ENCODE peak calls at places on chromosomes 2 and 18, in seven cellular contexts. C, O, U, X, J, Z and S are unnamed samples.

GRCh38 chr18:48948112-48949050 is 2.4 kb downstream of the SMAD7 start:
- DNase-seq in C (peak), O (peak), U (no peak), X (no peak), J (peak), Z (no peak), S (no peak)

GRCh38 chr2:23480991-23481797 is 96.2 kb downstream of the KLHL29 start:
- DNase-seq in C (no peak), O (no peak), U (no peak), X (no peak), J (peak), Z (peak), S (no peak)

GRCh38 chr2:70807102-70807827 is 13.1 kb downstream of the CLEC4F start:
- DNase-seq in C (no peak), O (no peak), U (no peak), X (no peak), J (peak), Z (no peak), S (no peak)

GRCh38 chr18:63043516-63043915 is 276.1 kb downstream of the BCL2 start:
- DNase-seq in C (no peak), O (no peak), U (no peak), X (no peak), J (no peak), Z (no peak), S (no peak)

GRCh38 chr2:70104231-70105111 is 17.2 kb downstream of the PCBP1 start:
- DNase-seq in C (peak), O (peak), U (no peak), X (no peak), J (peak), Z (no peak), S (no peak)

GRCh38 chr2:104885119-104885777 is 31.3 kb downstream of the POU3F3 start:
- DNase-seq in C (no peak), O (no peak), U (no peak), X (no peak), J (no peak), Z (no peak), S (no peak)

GRCh38 chr2:127058656-127059252 is 48.2 kb downstream of the BIN1 start:
- DNase-seq in C (no peak), O (no peak), U (no peak), X (no peak), J (no peak), Z (no peak), S (no peak)

GRCh38 chr18:77127769-77128671 is 4.6 kb downstream of the MBP start:
- DNase-seq in C (no peak), O (no peak), U (no peak), X (peak), J (no peak), Z (no peak), S (no peak)

GRCh38 chr2:44774826-44775492 is 166.5 kb upstream of the SIX3 start:
- DNase-seq in C (no peak), O (no peak), U (no peak), X (no peak), J (no peak), Z (no peak), S (no peak)

GRCh38 chr18:55219059-55219458 is 259.8 kb upstream of the CCDC68 start:
- DNase-seq in C (no peak), O (no peak), U (no peak), X (no peak), J (no peak), Z (no peak), S (no peak)

GRCh38 chr2:107502463-107503079 is 324.1 kb upstream of the RGPD4 start:
- DNase-seq in C (no peak), O (no peak), U (no peak), X (no peak), J (no peak), Z (no peak), S (no peak)

GRCh38 chr2:86238354-86238753 is 39.1 kb downstream of the MRPL35 start:
- DNase-seq in C (no peak), O (no peak), U (peak), X (peak), J (no peak), Z (no peak), S (peak)

GRCh38 chr2:669323-669722 is 7.9 kb downstream of the TMEM18 start:
- DNase-seq in C (no peak), O (no peak), U (no peak), X (no peak), J (no peak), Z (no peak), S (no peak)

GRCh38 chr2:236146436-236146835 is 21.8 kb downstream of the GBX2 start:
- DNase-seq in C (no peak), O (no peak), U (no peak), X (no peak), J (no peak), Z (no peak), S (no peak)

GRCh38 chr2:142112648-142113278 is 18.1 kb downstream of the LRP1B start:
- DNase-seq in C (no peak), O (no peak), U (no peak), X (no peak), J (no peak), Z (no peak), S (no peak)

GRCh38 chr2:20509766-20510490 is 63.1 kb downstream of the RHOB start:
- DNase-seq in C (no peak), O (peak), U (no peak), X (no peak), J (peak), Z (peak), S (no peak)

GRCh38 chr2:45823723-45824206 is 172.3 kb downstream of the PRKCE start:
- DNase-seq in C (peak), O (no peak), U (no peak), X (no peak), J (no peak), Z (no peak), S (no peak)

DNA sequence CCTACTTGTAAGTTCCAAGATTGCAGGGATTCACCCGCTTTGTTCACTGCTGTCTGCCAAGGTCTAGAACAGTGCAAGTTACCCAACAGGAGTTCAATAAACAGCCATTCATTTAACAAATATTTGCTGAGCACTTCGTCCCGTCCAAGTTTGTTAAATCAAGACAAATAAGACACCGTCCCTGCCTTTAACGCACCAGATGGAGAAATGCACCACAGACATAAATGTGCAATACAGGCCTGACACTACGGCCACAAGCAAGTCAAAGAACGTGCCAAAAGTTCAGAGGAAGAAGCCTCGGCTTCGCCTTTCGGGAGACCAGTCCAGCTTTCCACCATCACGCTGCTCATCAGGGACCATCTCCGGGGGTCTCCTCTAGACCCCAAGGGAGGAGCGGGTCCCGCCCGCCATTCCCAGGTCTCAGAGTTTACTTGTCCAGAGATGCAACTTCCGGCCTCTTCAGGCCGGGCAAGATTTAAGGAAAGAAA is 429 bp downstream of the C2orf76 start:
- DNase-seq in C (no peak), O (peak), U (no peak), X (no peak), J (peak), Z (no peak), S (no peak)
- TF ChIP-seq TAF1 in C (no peak), O (no peak), U (no peak), X (no peak), J (no peak), Z (no peak), S (no peak)

GRCh38 chr18:40380657-40381441 is 1574.2 kb upstream of the PIK3C3 start:
- DNase-seq in C (peak), O (no peak), U (no peak), X (no peak), J (no peak), Z (no peak), S (no peak)
- TF ChIP-seq TAF1 in C (no peak), O (no peak), U (no peak), X (no peak), J (no peak), Z (no peak), S (no peak)

DNA sequence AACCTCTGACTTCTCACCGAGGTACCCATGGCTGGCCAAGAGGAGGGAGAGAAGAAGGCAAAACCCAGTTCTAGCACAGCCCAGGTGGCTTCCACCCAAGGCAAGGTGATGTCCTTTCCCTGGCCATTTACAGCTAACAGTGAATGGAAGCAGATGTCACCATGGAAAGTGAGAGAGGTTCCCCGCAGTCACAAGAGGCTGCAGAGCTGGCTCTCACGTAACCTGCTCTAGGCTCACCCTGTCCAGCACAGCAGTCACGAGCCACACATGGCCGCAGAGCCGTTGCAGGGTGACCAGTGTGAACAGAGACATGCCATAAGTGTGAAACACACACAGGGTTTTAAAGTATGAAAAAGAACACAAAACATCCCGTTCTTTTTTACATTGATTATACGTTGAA is 169.4 kb downstream of the TNS1 start:
- DNase-seq in C (no peak), O (no peak), U (no peak), X (no peak), J (no peak), Z (no peak), S (no peak)
- TF ChIP-seq TAF1 in C (no peak), O (no peak), U (no peak), X (no peak), J (no peak), Z (no peak), S (no peak)

GRCh38 chr2:65298089-65298488 is 70.5 kb downstream of the ACTR2 start:
- DNase-seq in C (no peak), O (no peak), U (no peak), X (no peak), J (no peak), Z (no peak), S (no peak)

GRCh38 chr2:65300134-65300771 is 72.6 kb downstream of the ACTR2 start:
- DNase-seq in C (no peak), O (no peak), U (no peak), X (no peak), J (no peak), Z (no peak), S (no peak)

GRCh38 chr2:65297544-65297943 is 69.9 kb downstream of the ACTR2 start:
- DNase-seq in C (no peak), O (no peak), U (no peak), X (no peak), J (no peak), Z (no peak), S (no peak)

GRCh38 chr2:65300772-65301711 is 73.4 kb downstream of the ACTR2 start:
- DNase-seq in C (no peak), O (no peak), U (peak), X (peak), J (peak), Z (peak), S (peak)

DNA sequence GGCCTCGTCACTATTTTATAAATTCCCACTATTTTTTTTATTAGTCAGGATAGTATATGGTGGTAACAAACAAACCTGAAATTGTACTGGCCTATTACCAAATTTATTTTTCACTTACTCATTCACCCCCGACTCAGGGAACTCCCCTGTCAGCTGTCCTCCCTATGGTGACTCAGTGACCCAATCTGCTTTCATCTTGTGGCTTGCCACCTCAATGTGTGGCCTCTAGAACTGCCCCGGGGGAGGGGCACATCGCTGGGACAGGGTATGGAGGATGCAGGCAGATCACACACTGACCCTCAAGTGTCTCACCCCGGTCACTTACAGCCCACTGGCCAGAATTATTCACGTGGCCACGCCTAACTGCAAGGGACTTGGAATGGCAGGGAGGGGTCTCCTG is 71.6 kb downstream of the ACTR2 start:
- DNase-seq in C (no peak), O (peak), U (no peak), X (no peak), J (no peak), Z (no peak), S (no peak)
- TF ChIP-seq TAF1 in C (no peak), O (no peak), U (no peak), X (no peak), J (no peak), Z (no peak), S (no peak)